ENCODE peak calls at places on chromosomes 11 and 22, in six cellular contexts. One of them, this sample, is unnamed.

GRCh38 chr11:17786824-17787525 is 52.4 kb downstream of the KCNC1 start:
- DNase-seq in cardiac muscle cell: no peak
- DNase-seq in neural progenitor cell: peak; percentile 32
- DNase-seq in left ventricle myocardium inferior: no peak
- DNase-seq in hepatocyte: no peak
- DNase-seq in A673: no peak
- DNase-seq in this sample: no peak

GRCh38 chr11:27282806-27283205 is 80.2 kb downstream of the CCDC34 start:
- DNase-seq in cardiac muscle cell: no peak
- DNase-seq in neural progenitor cell: peak; percentile 10
- DNase-seq in A673: no peak
- DNase-seq in hepatocyte: no peak
- DNase-seq in left ventricle myocardium inferior: no peak
- DNase-seq in this sample: no peak

GRCh38 chr11:75929706-75930105 is 114.7 kb downstream of the UVRAG start:
- DNase-seq in cardiac muscle cell: no peak
- DNase-seq in hepatocyte: no peak
- DNase-seq in left ventricle myocardium inferior: no peak
- DNase-seq in neural progenitor cell: no peak
- DNase-seq in A673: no peak
- DNase-seq in this sample: no peak

GRCh38 chr11:77131560-77131959 is 3.5 kb downstream of the MYO7A start:
- DNase-seq in neural progenitor cell: no peak
- DNase-seq in cardiac muscle cell: no peak
- DNase-seq in A673: no peak
- DNase-seq in left ventricle myocardium inferior: no peak
- DNase-seq in hepatocyte: no peak
- DNase-seq in this sample: no peak

GRCh38 chr11:530960-531825 is 4.2 kb downstream of the HRAS start:
- DNase-seq in hepatocyte: peak; percentile 5
- DNase-seq in neural progenitor cell: no peak
- DNase-seq in left ventricle myocardium inferior: no peak
- DNase-seq in A673: no peak
- DNase-seq in cardiac muscle cell: no peak
- DNase-seq in this sample: no peak

GRCh38 chr11:113401718-113402117 is 14.1 kb downstream of the ANKK1 start:
- DNase-seq in A673: peak; percentile 86
- DNase-seq in hepatocyte: peak; percentile 28
- DNase-seq in cardiac muscle cell: no peak
- DNase-seq in left ventricle myocardium inferior: peak; percentile 80
- DNase-seq in neural progenitor cell: no peak
- DNase-seq in this sample: peak; percentile 80

GRCh38 chr11:119222308-119222707 is 16.2 kb downstream of the CBL start:
- DNase-seq in A673: peak; percentile 40
- DNase-seq in cardiac muscle cell: no peak
- DNase-seq in neural progenitor cell: no peak
- DNase-seq in left ventricle myocardium inferior: no peak
- DNase-seq in hepatocyte: peak; percentile 32
- DNase-seq in this sample: no peak

GRCh38 chr11:65204646-65205601 is 23.2 kb downstream of the CAPN1 start:
- DNase-seq in neural progenitor cell: peak; percentile 91
- DNase-seq in cardiac muscle cell: peak; percentile 64
- DNase-seq in hepatocyte: peak; percentile 58
- DNase-seq in A673: peak; percentile 78
- DNase-seq in left ventricle myocardium inferior: no peak
- DNase-seq in this sample: no peak

GRCh38 chr11:121479355-121479754 is 26.6 kb upstream of the SORL1-AS1 start:
- DNase-seq in cardiac muscle cell: peak; percentile 72
- DNase-seq in neural progenitor cell: peak; percentile 69
- DNase-seq in A673: no peak
- DNase-seq in hepatocyte: no peak
- DNase-seq in left ventricle myocardium inferior: no peak
- DNase-seq in this sample: no peak

GRCh38 chr11:92302766-92303165 is 78.1 kb downstream of the FAT3 start:
- DNase-seq in hepatocyte: no peak
- DNase-seq in cardiac muscle cell: no peak
- DNase-seq in A673: no peak
- DNase-seq in neural progenitor cell: no peak
- DNase-seq in left ventricle myocardium inferior: no peak
- DNase-seq in this sample: no peak

GRCh38 chr11:75873417-75874148 is 58.6 kb downstream of the UVRAG start:
- DNase-seq in cardiac muscle cell: no peak
- DNase-seq in A673: no peak
- DNase-seq in left ventricle myocardium inferior: no peak
- DNase-seq in neural progenitor cell: peak; percentile 24
- DNase-seq in hepatocyte: no peak
- DNase-seq in this sample: no peak

GRCh38 chr11:33542921-33543320 is 157.7 kb downstream of the C11orf91 start:
- DNase-seq in hepatocyte: peak; percentile 63
- DNase-seq in left ventricle myocardium inferior: peak; percentile 43
- DNase-seq in neural progenitor cell: peak; percentile 60
- DNase-seq in A673: peak; percentile 80
- DNase-seq in cardiac muscle cell: peak; percentile 50
- DNase-seq in this sample: peak; percentile 58

GRCh38 chr22:40213478-40213877 is 35.8 kb downstream of the TNRC6B start:
- DNase-seq in A673: peak; percentile 85
- DNase-seq in cardiac muscle cell: no peak
- DNase-seq in left ventricle myocardium inferior: no peak
- DNase-seq in hepatocyte: no peak
- DNase-seq in neural progenitor cell: no peak
- DNase-seq in this sample: no peak

GRCh38 chr11:86302092-86302793 is at the start of gene HIKESHI:
- DNase-seq in hepatocyte: peak; percentile 98
- DNase-seq in cardiac muscle cell: peak; percentile 97
- DNase-seq in left ventricle myocardium inferior: peak; percentile 100
- DNase-seq in A673: peak; percentile 100
- DNase-seq in neural progenitor cell: peak; percentile 96
- DNase-seq in this sample: peak; percentile 100

GRCh38 chr11:2771758-2772466 is 72.1 kb upstream of the KCNQ1OT1 start:
- DNase-seq in hepatocyte: no peak
- DNase-seq in neural progenitor cell: no peak
- DNase-seq in A673: no peak
- DNase-seq in left ventricle myocardium inferior: peak; percentile 12
- DNase-seq in cardiac muscle cell: no peak
- DNase-seq in this sample: peak; percentile 25

GRCh38 chr11:65502852-65503603 is 4.2 kb downstream of the MALAT1 start:
- DNase-seq in A673: no peak
- DNase-seq in hepatocyte: peak; percentile 31
- DNase-seq in neural progenitor cell: no peak
- DNase-seq in left ventricle myocardium inferior: no peak
- DNase-seq in cardiac muscle cell: no peak
- DNase-seq in this sample: no peak

GRCh38 chr11:71192629-71193028 is 59.7 kb downstream of the SHANK2 start:
- DNase-seq in A673: no peak
- DNase-seq in neural progenitor cell: no peak
- DNase-seq in cardiac muscle cell: no peak
- DNase-seq in left ventricle myocardium inferior: no peak
- DNase-seq in hepatocyte: no peak
- DNase-seq in this sample: no peak

GRCh38 chr22:22026157-22026831 is 43.7 kb upstream of the TOP3B start:
- DNase-seq in hepatocyte: no peak
- DNase-seq in A673: no peak
- DNase-seq in left ventricle myocardium inferior: no peak
- DNase-seq in cardiac muscle cell: no peak
- DNase-seq in neural progenitor cell: no peak
- DNase-seq in this sample: no peak

GRCh38 chr11:112795896-112796686 is 165.1 kb upstream of the NCAM1 start:
- DNase-seq in hepatocyte: peak; percentile 17
- DNase-seq in A673: no peak
- DNase-seq in cardiac muscle cell: no peak
- DNase-seq in left ventricle myocardium inferior: no peak
- DNase-seq in neural progenitor cell: no peak
- DNase-seq in this sample: no peak

GRCh38 chr22:37195921-37196320 is 7.9 kb upstream of the C1QTNF6 start:
- DNase-seq in hepatocyte: no peak
- DNase-seq in A673: no peak
- DNase-seq in neural progenitor cell: no peak
- DNase-seq in left ventricle myocardium inferior: no peak
- DNase-seq in cardiac muscle cell: no peak
- DNase-seq in this sample: no peak
- H3K27ac ChIP-seq in hepatocyte: peak overlapping the region; percentile 83
- H3K27ac ChIP-seq in A673: no peak overlapping the region
- H3K27ac ChIP-seq in neural progenitor cell: no peak overlapping the region
- H3K27ac ChIP-seq in left ventricle myocardium inferior: peak overlapping the region; percentile 98
- H3K27ac ChIP-seq in cardiac muscle cell: no peak overlapping the region
- H3K27ac ChIP-seq in this sample: peak overlapping the region; percentile 91

GRCh38 chr11:47391077-47391583 is 12.8 kb upstream of the SPI1 start:
- DNase-seq in A673: no peak
- DNase-seq in left ventricle myocardium inferior: peak; percentile 51
- DNase-seq in hepatocyte: no peak
- DNase-seq in cardiac muscle cell: no peak
- DNase-seq in neural progenitor cell: no peak
- DNase-seq in this sample: peak; percentile 86

GRCh38 chr11:47388697-47389576 is 10.6 kb upstream of the SPI1 start:
- DNase-seq in cardiac muscle cell: no peak
- DNase-seq in neural progenitor cell: no peak
- DNase-seq in hepatocyte: no peak
- DNase-seq in A673: no peak
- DNase-seq in left ventricle myocardium inferior: no peak
- DNase-seq in this sample: peak; percentile 61

GRCh38 chr11:47390084-47390760 is 11.9 kb upstream of the SPI1 start:
- DNase-seq in A673: no peak
- DNase-seq in left ventricle myocardium inferior: no peak
- DNase-seq in cardiac muscle cell: no peak
- DNase-seq in hepatocyte: no peak
- DNase-seq in neural progenitor cell: no peak
- DNase-seq in this sample: peak; percentile 6

GRCh38 chr11:47387944-47388696 is 9.8 kb upstream of the SPI1 start:
- DNase-seq in A673: no peak
- DNase-seq in cardiac muscle cell: no peak
- DNase-seq in left ventricle myocardium inferior: no peak
- DNase-seq in hepatocyte: no peak
- DNase-seq in neural progenitor cell: no peak
- DNase-seq in this sample: peak; percentile 84

GRCh38 chr11:47389577-47390072 is 11.3 kb upstream of the SPI1 start:
- DNase-seq in neural progenitor cell: no peak
- DNase-seq in hepatocyte: no peak
- DNase-seq in left ventricle myocardium inferior: no peak
- DNase-seq in cardiac muscle cell: no peak
- DNase-seq in A673: no peak
- DNase-seq in this sample: peak; percentile 68
- H3K27ac ChIP-seq in neural progenitor cell: no peak overlapping the region
- H3K27ac ChIP-seq in hepatocyte: no peak overlapping the region
- H3K27ac ChIP-seq in left ventricle myocardium inferior: no peak overlapping the region
- H3K27ac ChIP-seq in cardiac muscle cell: no peak overlapping the region
- H3K27ac ChIP-seq in A673: no peak overlapping the region
- H3K27ac ChIP-seq in this sample: peak overlapping the region; percentile 93

GRCh38 chr11:20310596-20311394 is 52.7 kb upstream of the HTATIP2 start:
- DNase-seq in left ventricle myocardium inferior: no peak
- DNase-seq in neural progenitor cell: peak; percentile 79
- DNase-seq in A673: no peak
- DNase-seq in cardiac muscle cell: no peak
- DNase-seq in hepatocyte: no peak
- DNase-seq in this sample: no peak

GRCh38 chr11:20311444-20311843 is 52.1 kb upstream of the HTATIP2 start:
- DNase-seq in cardiac muscle cell: no peak
- DNase-seq in neural progenitor cell: no peak
- DNase-seq in A673: no peak
- DNase-seq in hepatocyte: no peak
- DNase-seq in left ventricle myocardium inferior: no peak
- DNase-seq in this sample: no peak

GRCh38 chr11:20310137-20310536 is 53.4 kb upstream of the HTATIP2 start:
- DNase-seq in cardiac muscle cell: no peak
- DNase-seq in hepatocyte: no peak
- DNase-seq in left ventricle myocardium inferior: no peak
- DNase-seq in A673: no peak
- DNase-seq in neural progenitor cell: peak; percentile 35
- DNase-seq in this sample: no peak

DNA sequence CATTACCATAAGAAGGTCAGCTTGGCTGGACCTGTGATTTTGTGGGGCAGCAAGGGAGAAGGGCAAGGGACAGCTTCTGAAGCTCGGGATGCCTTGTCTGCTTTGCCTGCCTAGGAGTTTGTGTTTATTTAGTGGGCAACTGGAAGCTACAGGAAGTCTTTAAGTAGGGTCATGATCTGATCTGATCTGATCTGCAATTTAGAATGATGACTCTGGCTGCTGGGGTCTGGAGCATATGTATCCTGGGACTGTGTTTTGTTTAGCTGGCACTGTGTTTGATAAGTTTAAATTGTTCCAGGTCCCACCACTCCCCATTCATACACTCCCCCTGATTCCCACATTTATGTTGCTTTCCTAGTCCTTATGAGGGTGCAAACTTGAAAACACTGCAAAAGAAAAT is 47.7 kb upstream of the HTATIP2 start:
- DNase-seq in hepatocyte: no peak
- DNase-seq in neural progenitor cell: no peak
- DNase-seq in A673: no peak
- DNase-seq in cardiac muscle cell: no peak
- DNase-seq in left ventricle myocardium inferior: no peak
- DNase-seq in this sample: no peak
- H3K27ac ChIP-seq in hepatocyte: no peak overlapping the region
- H3K27ac ChIP-seq in neural progenitor cell: no peak overlapping the region
- H3K27ac ChIP-seq in A673: no peak overlapping the region
- H3K27ac ChIP-seq in cardiac muscle cell: no peak overlapping the region
- H3K27ac ChIP-seq in left ventricle myocardium inferior: no peak overlapping the region
- H3K27ac ChIP-seq in this sample: no peak overlapping the region

GRCh38 chr11:62614275-62614674 is 1.2 kb downstream of the ROM1 start:
- DNase-seq in A673: no peak
- DNase-seq in neural progenitor cell: no peak
- DNase-seq in cardiac muscle cell: no peak
- DNase-seq in hepatocyte: peak; percentile 77
- DNase-seq in left ventricle myocardium inferior: no peak
- DNase-seq in this sample: no peak

GRCh38 chr11:62611705-62612365 is 740 bp downstream of the EML3 start:
- DNase-seq in left ventricle myocardium inferior: peak; percentile 57
- DNase-seq in hepatocyte: peak; percentile 73
- DNase-seq in A673: peak; percentile 68
- DNase-seq in cardiac muscle cell: no peak
- DNase-seq in neural progenitor cell: peak; percentile 60
- DNase-seq in this sample: peak; percentile 70

GRCh38 chr11:62612366-62613274 is at the start of the genes EML3 and ROM1:
- DNase-seq in cardiac muscle cell: peak; percentile 90
- DNase-seq in neural progenitor cell: peak; percentile 97
- DNase-seq in left ventricle myocardium inferior: peak; percentile 92
- DNase-seq in A673: peak; percentile 89
- DNase-seq in hepatocyte: peak; percentile 88
- DNase-seq in this sample: peak; percentile 92

GRCh38 chr11:62615521-62615920 is 2.5 kb downstream of the ROM1 start:
- DNase-seq in A673: no peak
- DNase-seq in left ventricle myocardium inferior: no peak
- DNase-seq in hepatocyte: no peak
- DNase-seq in cardiac muscle cell: no peak
- DNase-seq in neural progenitor cell: no peak
- DNase-seq in this sample: no peak

DNA sequence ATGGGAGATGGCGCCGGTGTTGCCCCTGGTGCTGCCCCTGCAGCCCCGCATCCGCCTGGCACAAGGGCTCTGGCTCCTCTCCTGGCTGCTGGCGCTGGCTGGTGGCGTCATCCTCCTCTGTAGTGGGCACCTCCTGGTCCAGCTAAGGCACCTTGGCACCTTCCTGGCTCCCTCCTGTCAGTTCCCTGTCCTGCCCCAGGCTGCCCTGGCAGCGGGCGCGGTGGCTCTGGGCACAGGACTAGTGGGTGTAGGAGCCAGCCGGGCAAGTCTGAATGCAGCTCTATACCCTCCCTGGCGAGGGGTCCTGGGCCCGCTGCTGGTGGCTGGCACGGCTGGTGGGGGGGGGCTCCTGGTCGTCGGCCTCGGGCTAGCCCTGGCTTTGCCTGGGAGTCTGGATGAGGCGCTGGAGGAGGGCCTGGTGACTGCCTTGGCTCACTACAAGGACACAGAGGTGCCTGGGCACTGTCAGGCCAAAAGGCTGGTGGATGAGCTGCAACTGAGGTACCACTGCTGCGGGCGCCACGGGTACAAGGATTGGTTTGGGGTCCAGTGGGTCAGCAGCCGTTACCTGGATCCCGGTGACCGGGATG is 313 bp downstream of the ROM1 start:
- DNase-seq in left ventricle myocardium inferior: no peak
- DNase-seq in hepatocyte: no peak
- DNase-seq in A673: no peak
- DNase-seq in cardiac muscle cell: no peak
- DNase-seq in neural progenitor cell: no peak
- DNase-seq in this sample: no peak
- H3K27ac ChIP-seq in left ventricle myocardium inferior: peak overlapping the region; percentile 96
- H3K27ac ChIP-seq in hepatocyte: peak overlapping the region; percentile 97
- H3K27ac ChIP-seq in A673: peak overlapping the region; percentile 50
- H3K27ac ChIP-seq in cardiac muscle cell: peak overlapping the region; percentile 76
- H3K27ac ChIP-seq in neural progenitor cell: no peak overlapping the region
- H3K27ac ChIP-seq in this sample: peak overlapping the region; percentile 92